ENCODE peak calls at places on chromosomes 3 and 15, in eight cellular contexts. One of them, this sample, is unnamed.

GRCh38 chr3:188901126-188901525 is 270.6 kb upstream of the TPRG1 start:
- DNase-seq in heart left ventricle: no peak
- DNase-seq in retinal pigment epithelial cell: no peak
- DNase-seq in progenitor cell of endocrine pancreas: no peak
- DNase-seq in AG04450: no peak
- DNase-seq in tibial artery: no peak
- DNase-seq in GM13976: no peak
- DNase-seq in AG09309: no peak
- DNase-seq in this sample: no peak

GRCh38 chr3:46109635-46110005 is 82.3 kb upstream of the XCR1 start:
- DNase-seq in heart left ventricle: no peak
- DNase-seq in retinal pigment epithelial cell: no peak
- DNase-seq in progenitor cell of endocrine pancreas: no peak
- DNase-seq in AG04450: no peak
- DNase-seq in tibial artery: no peak
- DNase-seq in GM13976: no peak
- DNase-seq in AG09309: no peak
- DNase-seq in this sample: no peak

GRCh38 chr3:134944429-134944828 is 149.4 kb downstream of the EPHB1 start:
- DNase-seq in heart left ventricle: no peak
- DNase-seq in retinal pigment epithelial cell: no peak
- DNase-seq in progenitor cell of endocrine pancreas: no peak
- DNase-seq in AG04450: no peak
- DNase-seq in tibial artery: no peak
- DNase-seq in GM13976: no peak
- DNase-seq in AG09309: no peak
- DNase-seq in this sample: no peak

GRCh38 chr15:100204211-100204610 is 137.6 kb downstream of the ADAMTS17 start:
- DNase-seq in heart left ventricle: no peak
- DNase-seq in retinal pigment epithelial cell: no peak
- DNase-seq in progenitor cell of endocrine pancreas: no peak
- DNase-seq in AG04450: no peak
- DNase-seq in tibial artery: no peak
- DNase-seq in GM13976: no peak
- DNase-seq in AG09309: no peak
- DNase-seq in this sample: no peak

GRCh38 chr3:128572644-128573105 is 77.9 kb downstream of the RPN1 start:
- DNase-seq in heart left ventricle: no peak
- DNase-seq in retinal pigment epithelial cell: no peak
- DNase-seq in progenitor cell of endocrine pancreas: no peak
- DNase-seq in AG04450: no peak
- DNase-seq in tibial artery: no peak
- DNase-seq in GM13976: peak
- DNase-seq in AG09309: no peak
- DNase-seq in this sample: no peak

GRCh38 chr3:64038252-64038651 is 15.0 kb upstream of the PSMD6 start:
- DNase-seq in heart left ventricle: no peak
- DNase-seq in retinal pigment epithelial cell: no peak
- DNase-seq in progenitor cell of endocrine pancreas: no peak
- DNase-seq in AG04450: no peak
- DNase-seq in tibial artery: no peak
- DNase-seq in GM13976: no peak
- DNase-seq in AG09309: no peak
- DNase-seq in this sample: no peak

GRCh38 chr3:128274837-128275236 is 121.6 kb downstream of the EEFSEC start:
- DNase-seq in heart left ventricle: no peak
- DNase-seq in retinal pigment epithelial cell: no peak
- DNase-seq in progenitor cell of endocrine pancreas: no peak
- DNase-seq in AG04450: peak
- DNase-seq in tibial artery: no peak
- DNase-seq in GM13976: no peak
- DNase-seq in AG09309: peak
- DNase-seq in this sample: no peak

GRCh38 chr3:57949779-57950618 is 58.2 kb upstream of the FLNB start:
- DNase-seq in heart left ventricle: peak
- DNase-seq in retinal pigment epithelial cell: no peak
- DNase-seq in progenitor cell of endocrine pancreas: no peak
- DNase-seq in AG04450: no peak
- DNase-seq in tibial artery: peak
- DNase-seq in GM13976: no peak
- DNase-seq in AG09309: no peak
- DNase-seq in this sample: no peak

GRCh38 chr3:131178710-131179375 is 152.2 kb downstream of the NEK11 start:
- DNase-seq in heart left ventricle: no peak
- DNase-seq in retinal pigment epithelial cell: no peak
- DNase-seq in progenitor cell of endocrine pancreas: no peak
- DNase-seq in AG04450: no peak
- DNase-seq in tibial artery: no peak
- DNase-seq in GM13976: no peak
- DNase-seq in AG09309: no peak
- DNase-seq in this sample: no peak

GRCh38 chr3:82791241-82791640 is 1029.8 kb upstream of the GBE1 start:
- DNase-seq in heart left ventricle: no peak
- DNase-seq in retinal pigment epithelial cell: no peak
- DNase-seq in progenitor cell of endocrine pancreas: no peak
- DNase-seq in AG04450: no peak
- DNase-seq in tibial artery: no peak
- DNase-seq in GM13976: no peak
- DNase-seq in AG09309: no peak
- DNase-seq in this sample: no peak

GRCh38 chr3:175668300-175668699 is 809.2 kb downstream of the NAALADL2 start:
- DNase-seq in heart left ventricle: no peak
- DNase-seq in retinal pigment epithelial cell: no peak
- DNase-seq in progenitor cell of endocrine pancreas: no peak
- DNase-seq in AG04450: no peak
- DNase-seq in tibial artery: no peak
- DNase-seq in GM13976: no peak
- DNase-seq in AG09309: no peak
- DNase-seq in this sample: no peak

GRCh38 chr15:79035111-79035601 is 55.4 kb downstream of the RASGRF1 start:
- DNase-seq in heart left ventricle: no peak
- DNase-seq in retinal pigment epithelial cell: no peak
- DNase-seq in progenitor cell of endocrine pancreas: no peak
- DNase-seq in AG04450: no peak
- DNase-seq in tibial artery: no peak
- DNase-seq in GM13976: peak
- DNase-seq in AG09309: no peak
- DNase-seq in this sample: no peak

GRCh38 chr3:94036909-94037507 is 8.6 kb upstream of the STX19 start:
- DNase-seq in heart left ventricle: no peak
- DNase-seq in retinal pigment epithelial cell: no peak
- DNase-seq in progenitor cell of endocrine pancreas: no peak
- DNase-seq in AG04450: peak
- DNase-seq in tibial artery: no peak
- DNase-seq in GM13976: peak
- DNase-seq in AG09309: no peak
- DNase-seq in this sample: no peak

GRCh38 chr3:141379250-141379872 is 11.1 kb downstream of the ZBTB38 start:
- DNase-seq in heart left ventricle: no peak
- DNase-seq in retinal pigment epithelial cell: no peak
- DNase-seq in progenitor cell of endocrine pancreas: no peak
- DNase-seq in AG04450: no peak
- DNase-seq in tibial artery: no peak
- DNase-seq in GM13976: peak
- DNase-seq in AG09309: no peak
- DNase-seq in this sample: no peak

GRCh38 chr3:38623539-38623938 is 25.9 kb downstream of the SCN5A start:
- DNase-seq in heart left ventricle: no peak
- DNase-seq in retinal pigment epithelial cell: no peak
- DNase-seq in progenitor cell of endocrine pancreas: peak
- DNase-seq in AG04450: no peak
- DNase-seq in tibial artery: no peak
- DNase-seq in GM13976: no peak
- DNase-seq in AG09309: no peak
- DNase-seq in this sample: no peak

GRCh38 chr3:46706771-46707582 is 5.8 kb downstream of the TMIE start:
- DNase-seq in heart left ventricle: peak
- DNase-seq in retinal pigment epithelial cell: no peak
- DNase-seq in progenitor cell of endocrine pancreas: no peak
- DNase-seq in AG04450: no peak
- DNase-seq in tibial artery: peak
- DNase-seq in GM13976: no peak
- DNase-seq in AG09309: no peak
- DNase-seq in this sample: no peak

GRCh38 chr15:81027200-81027599 is 26.5 kb downstream of the TLNRD1 start:
- DNase-seq in heart left ventricle: no peak
- DNase-seq in retinal pigment epithelial cell: no peak
- DNase-seq in progenitor cell of endocrine pancreas: no peak
- DNase-seq in AG04450: no peak
- DNase-seq in tibial artery: no peak
- DNase-seq in GM13976: no peak
- DNase-seq in AG09309: no peak
- DNase-seq in this sample: no peak

GRCh38 chr3:20064796-20065564 is 24.7 kb downstream of the KAT2B start:
- DNase-seq in heart left ventricle: no peak
- DNase-seq in retinal pigment epithelial cell: no peak
- DNase-seq in progenitor cell of endocrine pancreas: no peak
- DNase-seq in AG04450: no peak
- DNase-seq in tibial artery: no peak
- DNase-seq in GM13976: no peak
- DNase-seq in AG09309: no peak
- DNase-seq in this sample: no peak

GRCh38 chr3:89795506-89795905 is 688.1 kb downstream of the EPHA3 start:
- DNase-seq in heart left ventricle: no peak
- DNase-seq in retinal pigment epithelial cell: no peak
- DNase-seq in progenitor cell of endocrine pancreas: no peak
- DNase-seq in AG04450: no peak
- DNase-seq in tibial artery: no peak
- DNase-seq in GM13976: no peak
- DNase-seq in AG09309: no peak
- DNase-seq in this sample: no peak

GRCh38 chr15:81473177-81473576 is 99.2 kb upstream of the TMC3 start:
- DNase-seq in heart left ventricle: no peak
- DNase-seq in retinal pigment epithelial cell: no peak
- DNase-seq in progenitor cell of endocrine pancreas: no peak
- DNase-seq in AG04450: no peak
- DNase-seq in tibial artery: no peak
- DNase-seq in GM13976: no peak
- DNase-seq in AG09309: no peak
- DNase-seq in this sample: no peak

GRCh38 chr3:50272911-50273688 is 4.2 kb downstream of the SEMA3B start:
- DNase-seq in heart left ventricle: peak
- DNase-seq in retinal pigment epithelial cell: no peak
- DNase-seq in progenitor cell of endocrine pancreas: peak
- DNase-seq in AG04450: no peak
- DNase-seq in tibial artery: peak
- DNase-seq in GM13976: peak
- DNase-seq in AG09309: no peak
- DNase-seq in this sample: peak

GRCh38 chr3:52046186-52046913 is 10.0 kb downstream of the DUSP7 start:
- DNase-seq in heart left ventricle: peak
- DNase-seq in retinal pigment epithelial cell: peak
- DNase-seq in progenitor cell of endocrine pancreas: no peak
- DNase-seq in AG04450: peak
- DNase-seq in tibial artery: peak
- DNase-seq in GM13976: no peak
- DNase-seq in AG09309: peak
- DNase-seq in this sample: no peak

GRCh38 chr3:141476033-141476432 is 10.8 kb upstream of the RASA2 start:
- DNase-seq in heart left ventricle: no peak
- DNase-seq in retinal pigment epithelial cell: no peak
- DNase-seq in progenitor cell of endocrine pancreas: no peak
- DNase-seq in AG04450: no peak
- DNase-seq in tibial artery: no peak
- DNase-seq in GM13976: no peak
- DNase-seq in AG09309: no peak
- DNase-seq in this sample: no peak

GRCh38 chr15:66046751-66047150 is 177.5 kb downstream of the RAB11A start:
- DNase-seq in heart left ventricle: no peak
- DNase-seq in retinal pigment epithelial cell: no peak
- DNase-seq in progenitor cell of endocrine pancreas: no peak
- DNase-seq in AG04450: no peak
- DNase-seq in tibial artery: no peak
- DNase-seq in GM13976: peak
- DNase-seq in AG09309: no peak
- DNase-seq in this sample: no peak
- TF ChIP-seq CTCF in heart left ventricle: no peak
- TF ChIP-seq CTCF in retinal pigment epithelial cell: no peak
- TF ChIP-seq CTCF in progenitor cell of endocrine pancreas: peak
- TF ChIP-seq CTCF in AG04450: no peak
- TF ChIP-seq CTCF in tibial artery: no peak
- TF ChIP-seq CTCF in GM13976: no peak
- TF ChIP-seq CTCF in AG09309: no peak
- TF ChIP-seq CTCF in this sample: peak

DNA sequence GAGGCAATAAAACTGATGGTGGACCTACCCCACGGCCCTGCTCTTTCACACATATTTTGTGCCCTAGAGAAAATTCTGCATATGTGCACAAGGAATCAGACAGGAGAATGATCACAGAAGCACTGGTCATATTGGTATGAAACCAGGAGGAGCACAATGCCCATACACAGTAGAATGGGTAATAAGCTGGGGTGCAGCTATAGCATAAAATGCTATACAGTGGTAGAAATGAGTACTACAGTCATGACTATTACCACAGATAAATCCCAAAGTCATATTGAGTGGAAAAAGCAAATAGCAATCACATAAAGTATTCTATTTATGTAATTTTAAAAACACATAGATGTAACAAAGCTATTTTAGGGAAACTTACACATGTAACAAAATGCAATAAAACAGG is 175.9 kb upstream of the SLC24A5 start:
- DNase-seq in heart left ventricle: no peak
- DNase-seq in retinal pigment epithelial cell: no peak
- DNase-seq in progenitor cell of endocrine pancreas: no peak
- DNase-seq in AG04450: no peak
- DNase-seq in tibial artery: no peak
- DNase-seq in GM13976: no peak
- DNase-seq in AG09309: no peak
- DNase-seq in this sample: no peak
- TF ChIP-seq CTCF in heart left ventricle: no peak
- TF ChIP-seq CTCF in retinal pigment epithelial cell: no peak
- TF ChIP-seq CTCF in progenitor cell of endocrine pancreas: peak
- TF ChIP-seq CTCF in AG04450: no peak
- TF ChIP-seq CTCF in tibial artery: no peak
- TF ChIP-seq CTCF in GM13976: no peak
- TF ChIP-seq CTCF in AG09309: no peak
- TF ChIP-seq CTCF in this sample: no peak

DNA sequence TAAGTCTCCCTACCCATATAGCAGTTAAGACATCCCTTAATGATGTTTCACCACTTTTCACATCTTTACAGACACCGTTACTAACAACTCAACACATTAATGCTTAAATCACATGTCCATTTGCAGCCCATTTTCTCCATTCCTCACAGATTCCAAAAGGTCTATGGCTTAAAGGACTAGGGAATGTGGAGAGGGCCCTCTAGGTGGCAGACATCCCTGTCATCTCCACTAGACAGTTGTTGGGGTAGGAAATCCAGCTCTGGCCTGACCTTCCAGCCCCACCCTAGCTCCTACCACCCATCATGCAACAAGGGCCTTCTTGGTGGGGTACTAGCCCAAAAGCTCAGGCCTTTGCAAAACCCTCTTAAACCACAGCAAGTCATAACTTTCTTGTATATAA is 25.2 kb downstream of the CPEB1 start:
- DNase-seq in heart left ventricle: no peak
- DNase-seq in retinal pigment epithelial cell: no peak
- DNase-seq in progenitor cell of endocrine pancreas: no peak
- DNase-seq in AG04450: no peak
- DNase-seq in tibial artery: no peak
- DNase-seq in GM13976: no peak
- DNase-seq in AG09309: no peak
- DNase-seq in this sample: no peak
- TF ChIP-seq CTCF in heart left ventricle: no peak
- TF ChIP-seq CTCF in retinal pigment epithelial cell: peak
- TF ChIP-seq CTCF in progenitor cell of endocrine pancreas: no peak
- TF ChIP-seq CTCF in AG04450: no peak
- TF ChIP-seq CTCF in tibial artery: no peak
- TF ChIP-seq CTCF in GM13976: no peak
- TF ChIP-seq CTCF in AG09309: no peak
- TF ChIP-seq CTCF in this sample: peak

GRCh38 chr3:26963356-26963742 is 340.8 kb downstream of the LRRC3B start:
- DNase-seq in heart left ventricle: no peak
- DNase-seq in retinal pigment epithelial cell: no peak
- DNase-seq in progenitor cell of endocrine pancreas: no peak
- DNase-seq in AG04450: no peak
- DNase-seq in tibial artery: no peak
- DNase-seq in GM13976: no peak
- DNase-seq in AG09309: no peak
- DNase-seq in this sample: no peak
- TF ChIP-seq CTCF in heart left ventricle: no peak
- TF ChIP-seq CTCF in retinal pigment epithelial cell: peak
- TF ChIP-seq CTCF in progenitor cell of endocrine pancreas: peak
- TF ChIP-seq CTCF in AG04450: no peak
- TF ChIP-seq CTCF in tibial artery: no peak
- TF ChIP-seq CTCF in GM13976: no peak
- TF ChIP-seq CTCF in AG09309: no peak
- TF ChIP-seq CTCF in this sample: no peak